ENCODE peak calls at places on chromosomes 3 and 15, in eight cellular contexts. W is K562, N is WERI-Rb-1, S is transverse colon, F is left lung, C is cardiac muscle cell, Z is A549, U is lower lobe of right lung. Q is an unnamed sample.

GRCh38 chr3:61821823-61822251 is 260.5 kb downstream of the PTPRG start:
- DNase-seq in W (no peak), N (peak; percentile 17), S (no peak), F (no peak), C (peak; percentile 43), Z (no peak), U (no peak), Q (no peak)

GRCh38 chr3:126266291-126266840 is 86.0 kb upstream of the ALDH1L1 start:
- DNase-seq in W (no peak), N (no peak), S (peak; percentile 34), F (no peak), C (peak; percentile 60), Z (peak; percentile 11), U (no peak), Q (no peak)

GRCh38 chr3:116233921-116234320 is 211.4 kb downstream of the LSAMP start:
- DNase-seq in W (no peak), N (no peak), S (no peak), F (no peak), C (no peak), Z (no peak), U (no peak), Q (no peak)

GRCh38 chr3:87350367-87351199 is 74.2 kb upstream of the POU1F1 start:
- DNase-seq in W (peak; percentile 43), N (no peak), S (no peak), F (no peak), C (peak; percentile 67), Z (peak; percentile 66), U (no peak), Q (peak; percentile 28)

GRCh38 chr3:69763458-69763857 is 24.2 kb downstream of the MITF start:
- DNase-seq in W (no peak), N (no peak), S (no peak), F (no peak), C (no peak), Z (no peak), U (no peak), Q (no peak)

GRCh38 chr3:23710555-23710954 is 95.2 kb upstream of the UBE2E1 start:
- DNase-seq in W (no peak), N (no peak), S (peak; percentile 24), F (no peak), C (peak; percentile 94), Z (no peak), U (no peak), Q (no peak)

GRCh38 chr15:22945071-22945470 is 35.1 kb downstream of the CYFIP1 start:
- DNase-seq in W (no peak), N (no peak), S (no peak), F (no peak), C (no peak), Z (no peak), U (no peak), Q (no peak)

GRCh38 chr3:172629470-172629869 is 81.4 kb downstream of the NCEH1 start:
- DNase-seq in W (no peak), N (no peak), S (no peak), F (no peak), C (no peak), Z (no peak), U (no peak), Q (no peak)

GRCh38 chr15:20357139-20358065 is 184.2 kb downstream of the GOLGA6L6 start:
- DNase-seq in W (no peak), N (peak; percentile 30), S (no peak), F (no peak), C (no peak), Z (peak; percentile 24), U (peak; percentile 59), Q (peak; percentile 15)
- H3K9me3 ChIP-seq in W (no peaks in the 10 kb centered on the region), N (no peaks in the 10 kb centered on the region), S (no peaks in the 10 kb centered on the region), F (no peaks in the 10 kb centered on the region), C (peaks cover 18% of the 10 kb centered on the region), Z (peaks cover 9% of the 10 kb centered on the region), U (no peaks in the 10 kb centered on the region), Q (peaks cover 28% of the 10 kb centered on the region)

GRCh38 chr15:74128785-74129350 is 1.5 kb upstream of the ISLR2 start:
- DNase-seq in W (no peak), N (no peak), S (no peak), F (no peak), C (no peak), Z (no peak), U (no peak), Q (no peak)
- H3K4me3 ChIP-seq in W (no peak overlapping the region), N (no peak overlapping the region), S (no peak overlapping the region), F (no peak overlapping the region), C (no peak overlapping the region), Z (no peak overlapping the region), U (peak overlapping the region; percentile 46), Q (no peak overlapping the region)

GRCh38 chr15:94968133-94968532 is 736.8 kb downstream of the MCTP2 start:
- DNase-seq in W (no peak), N (no peak), S (no peak), F (no peak), C (no peak), Z (no peak), U (no peak), Q (no peak)
- H3K9me3 ChIP-seq in W (no peaks in the 10 kb centered on the region), N (no peaks in the 10 kb centered on the region), S (no peaks in the 10 kb centered on the region), F (peaks cover 10% of the 10 kb centered on the region), C (no peaks in the 10 kb centered on the region), Z (peaks cover 8% of the 10 kb centered on the region), U (no peaks in the 10 kb centered on the region), Q (no peaks in the 10 kb centered on the region)

DNA sequence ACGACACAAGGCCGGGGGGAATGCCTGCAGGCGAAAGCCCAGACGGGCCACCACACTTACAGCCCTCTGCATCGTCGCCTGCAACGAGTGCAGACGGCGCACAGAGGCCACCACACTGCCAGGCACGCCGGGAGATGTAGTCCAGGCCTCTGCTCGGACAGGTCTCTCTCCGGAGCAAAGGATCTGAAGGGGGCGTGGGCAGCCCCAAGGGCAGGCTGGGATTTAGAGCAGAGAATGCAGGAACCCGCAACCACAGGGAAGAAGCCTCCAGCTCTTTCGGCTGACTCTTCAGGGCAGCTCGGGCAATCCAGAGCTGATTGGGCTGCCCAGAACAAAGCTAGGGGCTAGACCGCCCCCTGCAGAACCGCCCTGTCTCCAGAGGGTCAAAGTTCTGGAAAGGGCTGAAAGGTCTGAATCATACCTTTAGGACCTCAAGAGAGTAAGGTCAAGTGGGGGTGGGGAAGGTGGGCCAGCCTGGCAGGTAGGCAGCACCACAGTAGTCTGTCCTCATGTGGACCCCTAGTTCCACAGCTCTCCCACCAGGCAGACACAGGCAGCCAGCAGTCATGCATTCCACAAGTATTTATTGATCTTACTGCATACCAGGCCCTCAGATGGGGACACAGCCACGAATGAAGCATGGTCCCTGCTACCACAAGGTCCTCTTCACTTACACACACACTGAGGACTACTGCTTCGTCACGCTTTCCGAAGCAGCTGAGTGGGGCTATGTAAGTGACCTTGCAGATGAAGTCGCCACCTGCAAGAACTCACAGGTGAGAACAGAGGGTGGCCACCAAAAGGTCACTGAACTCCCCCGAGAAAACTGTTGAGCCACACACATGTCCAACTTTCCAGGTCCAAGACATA is at the start of gene AMT:
- DNase-seq in W (no peak), N (peak; percentile 89), S (peak; percentile 61), F (no peak), C (peak; percentile 43), Z (no peak), U (peak; percentile 74), Q (no peak)
- H3K4me3 ChIP-seq in W (no peak within 1 kb of the TSS), N (peak within 1 kb of the TSS; percentile 67), S (peak within 1 kb of the TSS; percentile 38), F (no peak within 1 kb of the TSS), C (peak within 1 kb of the TSS; percentile 68), Z (no peak within 1 kb of the TSS), U (peak within 1 kb of the TSS; percentile 35), Q (no peak within 1 kb of the TSS)

GRCh38 chr15:75673426-75674247 is 25.9 kb downstream of the SNX33 start:
- DNase-seq in W (no peak), N (peak; percentile 73), S (peak; percentile 65), F (peak; percentile 84), C (peak; percentile 92), Z (no peak), U (peak; percentile 74), Q (no peak)

GRCh38 chr15:75676688-75677475 is 29.2 kb downstream of the SNX33 start:
- DNase-seq in W (no peak), N (no peak), S (no peak), F (no peak), C (no peak), Z (no peak), U (no peak), Q (no peak)

GRCh38 chr15:75677601-75678323 is 30.1 kb downstream of the SNX33 start:
- DNase-seq in W (no peak), N (no peak), S (no peak), F (no peak), C (no peak), Z (no peak), U (no peak), Q (no peak)

GRCh38 chr15:75674366-75674765 is 26.7 kb downstream of the SNX33 start:
- DNase-seq in W (no peak), N (no peak), S (no peak), F (no peak), C (no peak), Z (no peak), U (no peak), Q (no peak)

DNA sequence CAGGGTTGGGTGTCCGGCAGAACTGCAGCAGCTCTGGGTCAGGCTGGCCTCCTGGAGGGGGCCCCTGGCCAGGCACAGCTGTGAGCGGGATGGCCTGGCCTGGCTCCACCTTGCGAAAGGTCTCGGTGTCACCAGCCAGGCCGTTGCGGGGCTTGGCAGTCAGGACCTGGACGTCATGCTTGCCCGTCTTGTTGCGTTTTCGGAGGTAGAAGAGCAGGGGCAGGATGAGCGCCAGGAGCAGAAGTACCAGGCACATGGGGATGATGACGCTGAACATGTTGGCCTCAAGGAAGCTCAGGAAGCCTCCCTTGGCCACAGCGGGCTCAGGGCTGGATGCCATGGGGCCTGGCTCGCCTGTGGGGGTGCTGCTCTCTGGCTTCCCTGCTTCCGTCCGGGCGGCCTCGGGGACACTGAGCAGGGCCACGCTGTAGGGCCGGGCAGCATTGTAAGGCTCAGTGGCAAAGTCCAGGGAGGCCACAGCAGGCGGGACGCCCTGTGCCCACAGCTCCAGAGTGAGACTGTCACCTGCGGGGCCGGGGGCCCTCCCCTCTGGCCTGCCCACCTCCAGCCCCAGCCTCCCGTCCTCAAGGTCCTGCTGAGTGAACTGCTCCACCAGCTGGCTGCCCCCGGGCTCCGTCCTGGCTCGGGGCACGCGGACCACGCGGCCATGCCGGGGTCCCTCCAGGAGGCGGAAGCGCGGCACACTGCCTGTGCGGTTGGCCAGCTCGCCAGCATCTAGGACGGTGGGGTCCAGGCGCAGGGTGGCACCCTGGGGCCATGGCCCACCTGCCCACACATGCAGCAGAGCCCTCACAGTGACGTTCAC is 28.1 kb downstream of the SNX33 start:
- DNase-seq in W (no peak), N (no peak), S (no peak), F (no peak), C (no peak), Z (no peak), U (no peak), Q (no peak)
- H3K9me3 ChIP-seq in W (no peaks in the 10 kb centered on the region), N (no peaks in the 10 kb centered on the region), S (no peaks in the 10 kb centered on the region), F (no peaks in the 10 kb centered on the region), C (no peaks in the 10 kb centered on the region), Z (no peaks in the 10 kb centered on the region), U (no peaks in the 10 kb centered on the region), Q (no peaks in the 10 kb centered on the region)

DNA sequence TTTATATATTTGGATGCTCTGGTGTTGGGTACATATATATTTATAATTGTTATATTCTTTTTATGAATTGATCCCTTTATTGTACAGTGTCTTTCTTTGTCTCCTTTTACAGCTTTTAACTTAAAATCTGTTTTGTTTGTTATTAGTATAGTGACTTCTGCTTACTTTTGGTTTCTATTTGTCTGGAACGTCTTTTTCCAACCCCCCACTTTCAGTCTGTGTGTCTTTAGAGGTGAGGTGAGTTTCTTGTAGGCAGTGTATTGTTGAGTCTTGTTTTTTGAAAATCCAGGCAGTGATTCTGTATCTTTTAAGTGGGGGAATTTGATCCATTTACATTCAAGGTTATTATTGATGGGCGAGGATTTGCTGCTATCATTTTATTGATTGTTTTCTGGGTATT is 62.0 kb downstream of the AP4E1 start:
- DNase-seq in W (no peak), N (no peak), S (no peak), F (no peak), C (no peak), Z (no peak), U (no peak), Q (no peak)
- H3K4me3 ChIP-seq in W (no peak overlapping the region), N (no peak overlapping the region), S (no peak overlapping the region), F (no peak overlapping the region), C (no peak overlapping the region), Z (no peak overlapping the region), U (no peak overlapping the region), Q (no peak overlapping the region)

Q was measured in HAP-1.